ENCODE peak calls at places on chromosomes 5 and 9, in ten cellular contexts. W is thoracic aorta, P is DND-41, Y is HCT116, H is PC-9, Z is breast epithelium, M is brain microvascular endothelial cell, E is transverse colon, B is cardiac muscle cell, L is hepatocyte. K is an unnamed sample.
A peak's percentile ranks its signal among the peaks of the same experiment; 100 is the strongest.

GRCh38 chr5:139651502-139651862 is 3.3 kb downstream of the CXXC5 start:
- DNase-seq in W (no peak), P (no peak), Y (no peak), H (no peak), Z (no peak), M (no peak), E (no peak), B (no peak), L (no peak), K (no peak)

GRCh38 chr5:40134883-40135520 is 544.7 kb upstream of the PTGER4 start:
- DNase-seq in W (no peak), P (no peak), Y (no peak), H (no peak), Z (no peak), M (no peak), E (no peak), B (no peak), L (no peak), K (no peak)

GRCh38 chr5:407051-407450 is 35.9 kb upstream of the EXOC3 start:
- DNase-seq in W (no peak), P (no peak), Y (no peak), H (no peak), Z (no peak), M (no peak), E (no peak), B (no peak), L (no peak), K (no peak)

GRCh38 chr5:74310386-74310785 is 330.1 kb downstream of the ENC1 start:
- DNase-seq in W (no peak), P (no peak), Y (no peak), H (peak; percentile 61), Z (no peak), M (no peak), E (no peak), B (no peak), L (no peak), K (no peak)

GRCh38 chr9:136375096-136375495 is 1.6 kb upstream of the CARD9 start:
- DNase-seq in W (no peak), P (no peak), Y (no peak), H (no peak), Z (no peak), M (no peak), E (no peak), B (no peak), L (no peak), K (no peak)

GRCh38 chr9:128056887-128057723 is 10.0 kb downstream of the NAIF1 start:
- DNase-seq in W (no peak), P (no peak), Y (no peak), H (no peak), Z (peak; percentile 44), M (no peak), E (peak; percentile 80), B (no peak), L (no peak), K (peak; percentile 33)

GRCh38 chr5:15789661-15790060 is 289.7 kb downstream of the FBXL7 start:
- DNase-seq in W (no peak), P (no peak), Y (no peak), H (no peak), Z (no peak), M (peak; percentile 24), E (no peak), B (no peak), L (no peak), K (no peak)

GRCh38 chr9:976805-977360 is 428 bp downstream of the DMRT3 start:
- DNase-seq in W (no peak), P (no peak), Y (no peak), H (no peak), Z (no peak), M (no peak), E (no peak), B (no peak), L (no peak), K (no peak)

GRCh38 chr9:116269250-116269649 is 115.7 kb downstream of the PAPPA start:
- DNase-seq in W (no peak), P (no peak), Y (no peak), H (no peak), Z (no peak), M (peak; percentile 55), E (no peak), B (peak; percentile 25), L (no peak), K (no peak)

GRCh38 chr5:67648201-67648671 is 451.6 kb upstream of the CD180 start:
- DNase-seq in W (no peak), P (no peak), Y (no peak), H (no peak), Z (peak; percentile 74), M (peak; percentile 73), E (peak; percentile 63), B (no peak), L (peak; percentile 51), K (peak; percentile 95)

GRCh38 chr5:80566711-80567259 is 3.3 kb downstream of the ANKRD34B start:
- DNase-seq in W (no peak), P (no peak), Y (no peak), H (peak; percentile 59), Z (no peak), M (no peak), E (no peak), B (no peak), L (no peak), K (no peak)
- H3K27me3 ChIP-seq in W (no peaks in the 10 kb centered on the region), P (no peaks in the 10 kb centered on the region), Y (no peaks in the 10 kb centered on the region), H (no peaks in the 10 kb centered on the region), Z (no peaks in the 10 kb centered on the region), M (peaks cover 24% of the 10 kb centered on the region), E (peaks cover 71% of the 10 kb centered on the region), B (peaks cover 86% of the 10 kb centered on the region), L (peaks cover 53% of the 10 kb centered on the region), K (no peaks in the 10 kb centered on the region)

GRCh38 chr9:91421022-91421765 is 2.4 kb downstream of the NFIL3 start:
- DNase-seq in W (no peak), P (no peak), Y (no peak), H (no peak), Z (no peak), M (peak; percentile 10), E (peak; percentile 30), B (peak; percentile 80), L (peak; percentile 78), K (peak; percentile 59)

GRCh38 chr9:91424403-91425176 is 958 bp upstream of the NFIL3 start:
- DNase-seq in W (peak; percentile 73), P (peak; percentile 51), Y (no peak), H (peak; percentile 62), Z (peak; percentile 88), M (peak; percentile 75), E (peak; percentile 87), B (peak; percentile 69), L (peak; percentile 93), K (peak; percentile 91)

GRCh38 chr9:91423785-91424402 is at the start of gene NFIL3:
- DNase-seq in W (peak; percentile 28), P (peak; percentile 69), Y (no peak), H (peak; percentile 45), Z (peak; percentile 78), M (peak; percentile 49), E (peak; percentile 87), B (peak; percentile 93), L (peak; percentile 96), K (peak; percentile 87)

GRCh38 chr9:91421987-91422765 is 1.5 kb downstream of the NFIL3 start:
- DNase-seq in W (no peak), P (no peak), Y (no peak), H (peak; percentile 63), Z (no peak), M (peak; percentile 36), E (peak; percentile 23), B (peak; percentile 64), L (peak; percentile 19), K (peak; percentile 74)

GRCh38 chr9:91422832-91423711 is 560 bp downstream of the NFIL3 start:
- DNase-seq in W (peak; percentile 24), P (peak; percentile 60), Y (no peak), H (peak; percentile 57), Z (peak; percentile 77), M (peak; percentile 58), E (peak; percentile 75), B (peak; percentile 74), L (peak; percentile 81), K (peak; percentile 62)
- TF ChIP-seq CTCF in W (no peak), P (peak; percentile 52), Y (peak; percentile 7), H (no peak), Z (peak; percentile 25), M (peak; percentile 47), E (no peak), B (peak; percentile 17), L (no peak), K (no peak)

DNA sequence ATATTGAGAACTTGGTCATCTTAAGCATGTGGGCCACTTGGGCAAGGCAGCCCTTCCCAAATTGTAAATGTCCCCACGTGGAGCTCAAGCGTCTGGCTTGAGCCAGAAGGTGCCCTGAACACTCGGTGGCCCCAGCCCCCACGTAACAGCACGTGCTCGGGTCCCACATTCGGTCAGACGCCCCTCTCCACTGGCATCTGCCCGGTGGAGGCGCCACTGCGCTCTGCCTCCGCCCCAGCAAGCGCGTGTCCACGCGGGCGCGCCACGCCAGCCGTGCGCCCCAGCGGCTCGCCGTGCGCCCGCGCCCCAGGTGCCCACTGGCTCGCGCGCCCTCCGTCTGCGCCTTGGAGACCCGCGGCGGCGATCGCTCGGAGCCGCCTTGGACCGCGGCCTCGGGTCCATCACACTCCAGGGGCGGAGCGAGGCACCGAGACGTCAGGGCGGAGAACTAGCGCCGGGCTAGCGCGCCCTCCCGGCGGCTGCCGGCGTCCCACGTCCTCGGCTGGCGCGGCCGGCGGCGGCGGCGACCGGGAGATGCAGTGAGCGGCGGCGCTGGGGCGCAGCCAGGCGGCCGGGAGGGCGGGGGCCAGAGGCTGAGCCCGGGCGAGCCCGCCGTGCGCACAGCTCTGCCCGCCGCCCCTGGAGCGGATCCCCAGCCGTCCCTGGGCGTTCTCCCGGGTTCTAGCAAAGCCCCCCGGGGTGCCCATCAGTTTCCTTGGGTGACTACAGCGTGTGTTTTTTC is at the start of gene PALM2AKAP2:
- DNase-seq in W (no peak), P (no peak), Y (no peak), H (peak; percentile 40), Z (peak; percentile 47), M (peak; percentile 46), E (peak; percentile 41), B (peak; percentile 91), L (peak; percentile 87), K (peak; percentile 31)
- H3K27me3 ChIP-seq in W (no peaks in the 10 kb centered on the region), P (no peaks in the 10 kb centered on the region), Y (peaks cover 63% of the 10 kb centered on the region), H (no peaks in the 10 kb centered on the region), Z (no peaks in the 10 kb centered on the region), M (no peaks in the 10 kb centered on the region), E (peaks cover 29% of the 10 kb centered on the region), B (no peaks in the 10 kb centered on the region), L (peaks cover 32% of the 10 kb centered on the region), K (no peaks in the 10 kb centered on the region)

GRCh38 chr5:37039824-37040223 is 163.3 kb downstream of the NIPBL start:
- DNase-seq in W (no peak), P (no peak), Y (no peak), H (no peak), Z (no peak), M (no peak), E (no peak), B (no peak), L (no peak), K (no peak)

GRCh38 chr5:37045703-37046102 is 169.1 kb downstream of the NIPBL start:
- DNase-seq in W (no peak), P (no peak), Y (no peak), H (no peak), Z (no peak), M (no peak), E (no peak), B (no peak), L (no peak), K (no peak)

GRCh38 chr5:37047947-37048346 is 171.4 kb downstream of the NIPBL start:
- DNase-seq in W (no peak), P (no peak), Y (no peak), H (no peak), Z (no peak), M (no peak), E (no peak), B (no peak), L (no peak), K (no peak)

GRCh38 chr5:37044120-37044519 is 167.6 kb downstream of the NIPBL start:
- DNase-seq in W (no peak), P (no peak), Y (no peak), H (no peak), Z (no peak), M (no peak), E (no peak), B (no peak), L (no peak), K (no peak)

GRCh38 chr5:37043693-37044092 is 167.1 kb downstream of the NIPBL start:
- DNase-seq in W (no peak), P (no peak), Y (no peak), H (no peak), Z (no peak), M (no peak), E (no peak), B (no peak), L (no peak), K (peak; percentile 30)
- TF ChIP-seq CTCF in W (no peak), P (peak; percentile 65), Y (peak; percentile 41), H (no peak), Z (no peak), M (peak; percentile 41), E (no peak), B (peak; percentile 23), L (peak; percentile 9), K (no peak)

K was measured in testis.